ENCODE peak calls at places on chromosomes 4 and X, in eight cellular contexts. One of them, this sample, is unnamed.
A peak's percentile ranks its signal among the peaks of the same experiment; 100 is the strongest.

GRCh38 chrX:107008034-107008433 is 8.0 kb upstream of the MORC4 start:
- DNase-seq in lower lobe of right lung: no peak
- DNase-seq in hepatocyte: no peak
- DNase-seq in CD8-positive, alpha-beta T cell: no peak
- DNase-seq in MM.1S: no peak
- DNase-seq in gastrocnemius medialis: no peak
- DNase-seq in fibroblast of the aortic adventitia: no peak
- DNase-seq in A549: no peak
- DNase-seq in this sample: no peak

GRCh38 chr4:77074961-77075855 is 581 bp downstream of the CCNI start:
- DNase-seq in hepatocyte: peak; percentile 78
- DNase-seq in gastrocnemius medialis: peak; percentile 65
- DNase-seq in MM.1S: peak; percentile 78
- DNase-seq in CD8-positive, alpha-beta T cell: peak; percentile 80
- DNase-seq in A549: peak; percentile 35
- DNase-seq in fibroblast of the aortic adventitia: peak; percentile 55
- DNase-seq in lower lobe of right lung: peak; percentile 90
- DNase-seq in this sample: peak; percentile 81

GRCh38 chrX:10726647-10727046 is 106.3 kb upstream of the MID1 start:
- DNase-seq in MM.1S: peak; percentile 38
- DNase-seq in A549: no peak
- DNase-seq in lower lobe of right lung: no peak
- DNase-seq in gastrocnemius medialis: no peak
- DNase-seq in fibroblast of the aortic adventitia: peak; percentile 62
- DNase-seq in CD8-positive, alpha-beta T cell: no peak
- DNase-seq in hepatocyte: no peak
- DNase-seq in this sample: peak; percentile 17

GRCh38 chrX:6266041-6266440 is 37.4 kb upstream of the NLGN4X start:
- DNase-seq in fibroblast of the aortic adventitia: no peak
- DNase-seq in lower lobe of right lung: no peak
- DNase-seq in A549: no peak
- DNase-seq in CD8-positive, alpha-beta T cell: no peak
- DNase-seq in hepatocyte: no peak
- DNase-seq in gastrocnemius medialis: no peak
- DNase-seq in MM.1S: no peak
- DNase-seq in this sample: no peak

GRCh38 chr4:66921433-66921832 is 623.9 kb downstream of the CENPC start:
- DNase-seq in gastrocnemius medialis: no peak
- DNase-seq in A549: no peak
- DNase-seq in hepatocyte: no peak
- DNase-seq in CD8-positive, alpha-beta T cell: no peak
- DNase-seq in MM.1S: no peak
- DNase-seq in lower lobe of right lung: no peak
- DNase-seq in fibroblast of the aortic adventitia: no peak
- DNase-seq in this sample: no peak

GRCh38 chrX:42085836-42086235 is 162.5 kb upstream of the CASK start:
- DNase-seq in fibroblast of the aortic adventitia: no peak
- DNase-seq in lower lobe of right lung: no peak
- DNase-seq in gastrocnemius medialis: no peak
- DNase-seq in MM.1S: no peak
- DNase-seq in hepatocyte: peak; percentile 10
- DNase-seq in CD8-positive, alpha-beta T cell: no peak
- DNase-seq in A549: no peak
- DNase-seq in this sample: no peak

GRCh38 chr4:145716200-145716599 is 36.3 kb downstream of the C4orf51 start:
- DNase-seq in gastrocnemius medialis: peak; percentile 42
- DNase-seq in hepatocyte: no peak
- DNase-seq in lower lobe of right lung: no peak
- DNase-seq in A549: no peak
- DNase-seq in CD8-positive, alpha-beta T cell: no peak
- DNase-seq in MM.1S: no peak
- DNase-seq in fibroblast of the aortic adventitia: peak; percentile 48
- DNase-seq in this sample: no peak

GRCh38 chr4:96473246-96473645 is 633.4 kb downstream of the PDHA2 start:
- DNase-seq in CD8-positive, alpha-beta T cell: no peak
- DNase-seq in A549: no peak
- DNase-seq in lower lobe of right lung: no peak
- DNase-seq in MM.1S: no peak
- DNase-seq in fibroblast of the aortic adventitia: no peak
- DNase-seq in gastrocnemius medialis: no peak
- DNase-seq in hepatocyte: no peak
- DNase-seq in this sample: no peak

GRCh38 chr4:103098331-103098730 is 1.3 kb downstream of the BDH2 start:
- DNase-seq in gastrocnemius medialis: no peak
- DNase-seq in A549: no peak
- DNase-seq in fibroblast of the aortic adventitia: no peak
- DNase-seq in hepatocyte: no peak
- DNase-seq in MM.1S: no peak
- DNase-seq in CD8-positive, alpha-beta T cell: no peak
- DNase-seq in lower lobe of right lung: no peak
- DNase-seq in this sample: no peak

DNA sequence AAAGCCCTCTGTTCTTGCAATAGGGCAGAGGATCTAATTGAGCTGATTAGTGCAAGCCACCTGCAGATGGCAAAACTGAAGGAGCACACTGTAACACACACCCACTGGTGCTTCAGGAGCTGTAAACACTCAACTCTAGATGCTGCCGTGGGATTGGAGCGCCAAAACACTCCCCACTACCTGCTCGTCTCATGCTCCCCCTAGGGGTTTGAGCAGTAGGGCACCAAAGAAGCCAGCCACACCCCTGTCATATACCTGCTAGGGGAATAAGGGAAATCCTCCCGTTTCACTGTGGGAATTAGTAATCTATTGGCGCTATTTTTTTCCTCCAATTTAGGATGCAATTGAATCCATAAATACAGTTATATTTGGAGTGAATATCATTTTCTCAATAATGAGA is 360.2 kb downstream of the GLUD2 start:
- DNase-seq in fibroblast of the aortic adventitia: no peak
- DNase-seq in lower lobe of right lung: no peak
- DNase-seq in hepatocyte: no peak
- DNase-seq in A549: no peak
- DNase-seq in CD8-positive, alpha-beta T cell: no peak
- DNase-seq in gastrocnemius medialis: no peak
- DNase-seq in MM.1S: no peak
- DNase-seq in this sample: no peak
- TF ChIP-seq CTCF in fibroblast of the aortic adventitia: no peak
- TF ChIP-seq CTCF in lower lobe of right lung: no peak
- TF ChIP-seq CTCF in hepatocyte: no peak
- TF ChIP-seq CTCF in A549: no peak
- TF ChIP-seq CTCF in CD8-positive, alpha-beta T cell: no peak
- TF ChIP-seq CTCF in gastrocnemius medialis: no peak
- TF ChIP-seq CTCF in MM.1S: peak; percentile 5
- TF ChIP-seq CTCF in this sample: no peak

GRCh38 chrX:103376979-103377324 is 614 bp downstream of the BEX3 start:
- DNase-seq in gastrocnemius medialis: no peak
- DNase-seq in hepatocyte: peak; percentile 46
- DNase-seq in lower lobe of right lung: no peak
- DNase-seq in fibroblast of the aortic adventitia: peak; percentile 45
- DNase-seq in A549: peak; percentile 24
- DNase-seq in CD8-positive, alpha-beta T cell: peak; percentile 8
- DNase-seq in MM.1S: no peak
- DNase-seq in this sample: no peak

GRCh38 chrX:103373581-103373980 is 2.8 kb upstream of the BEX3 start:
- DNase-seq in gastrocnemius medialis: no peak
- DNase-seq in hepatocyte: no peak
- DNase-seq in MM.1S: no peak
- DNase-seq in CD8-positive, alpha-beta T cell: no peak
- DNase-seq in fibroblast of the aortic adventitia: no peak
- DNase-seq in lower lobe of right lung: no peak
- DNase-seq in A549: peak; percentile 50
- DNase-seq in this sample: no peak

GRCh38 chrX:103378990-103379389 is 2.7 kb downstream of the BEX3 start:
- DNase-seq in gastrocnemius medialis: no peak
- DNase-seq in hepatocyte: no peak
- DNase-seq in fibroblast of the aortic adventitia: no peak
- DNase-seq in A549: no peak
- DNase-seq in CD8-positive, alpha-beta T cell: no peak
- DNase-seq in MM.1S: no peak
- DNase-seq in lower lobe of right lung: no peak
- DNase-seq in this sample: no peak

GRCh38 chrX:103372886-103373285 is 3.5 kb upstream of the BEX3 start:
- DNase-seq in CD8-positive, alpha-beta T cell: no peak
- DNase-seq in gastrocnemius medialis: no peak
- DNase-seq in lower lobe of right lung: no peak
- DNase-seq in A549: no peak
- DNase-seq in hepatocyte: no peak
- DNase-seq in fibroblast of the aortic adventitia: no peak
- DNase-seq in MM.1S: no peak
- DNase-seq in this sample: no peak

GRCh38 chrX:103376118-103376978 is at the start of gene BEX3:
- DNase-seq in gastrocnemius medialis: no peak
- DNase-seq in CD8-positive, alpha-beta T cell: peak; percentile 32
- DNase-seq in lower lobe of right lung: peak; percentile 68
- DNase-seq in fibroblast of the aortic adventitia: peak; percentile 48
- DNase-seq in A549: peak; percentile 69
- DNase-seq in MM.1S: no peak
- DNase-seq in hepatocyte: peak; percentile 79
- DNase-seq in this sample: peak; percentile 56
- H3K4me3 ChIP-seq in gastrocnemius medialis: peak within 1 kb of the TSS; percentile 69
- H3K4me3 ChIP-seq in CD8-positive, alpha-beta T cell: peak within 1 kb of the TSS; percentile 49
- H3K4me3 ChIP-seq in lower lobe of right lung: peak within 1 kb of the TSS; percentile 64
- H3K4me3 ChIP-seq in fibroblast of the aortic adventitia: peak within 1 kb of the TSS; percentile 73
- H3K4me3 ChIP-seq in A549: peak within 1 kb of the TSS; percentile 67
- H3K4me3 ChIP-seq in MM.1S: peak within 1 kb of the TSS; percentile 58
- H3K4me3 ChIP-seq in hepatocyte: peak within 1 kb of the TSS; percentile 74
- H3K4me3 ChIP-seq in this sample: peak within 1 kb of the TSS; percentile 80

GRCh38 chr4:176150283-176150682 is 45.1 kb downstream of the SPATA4 start:
- DNase-seq in CD8-positive, alpha-beta T cell: no peak
- DNase-seq in lower lobe of right lung: no peak
- DNase-seq in MM.1S: peak; percentile 27
- DNase-seq in gastrocnemius medialis: no peak
- DNase-seq in fibroblast of the aortic adventitia: peak; percentile 65
- DNase-seq in hepatocyte: peak; percentile 10
- DNase-seq in A549: peak; percentile 18
- DNase-seq in this sample: peak; percentile 51
- TF ChIP-seq CTCF in CD8-positive, alpha-beta T cell: peak; percentile 23
- TF ChIP-seq CTCF in lower lobe of right lung: peak; percentile 23
- TF ChIP-seq CTCF in MM.1S: peak; percentile 36
- TF ChIP-seq CTCF in gastrocnemius medialis: peak; percentile 60
- TF ChIP-seq CTCF in fibroblast of the aortic adventitia: peak; percentile 33
- TF ChIP-seq CTCF in hepatocyte: peak; percentile 41
- TF ChIP-seq CTCF in A549: peak; percentile 38
- TF ChIP-seq CTCF in this sample: peak; percentile 36

GRCh38 chr4:10581022-10581421 is 103.5 kb downstream of the CLNK start:
- DNase-seq in hepatocyte: no peak
- DNase-seq in gastrocnemius medialis: no peak
- DNase-seq in CD8-positive, alpha-beta T cell: no peak
- DNase-seq in lower lobe of right lung: no peak
- DNase-seq in A549: no peak
- DNase-seq in fibroblast of the aortic adventitia: no peak
- DNase-seq in MM.1S: no peak
- DNase-seq in this sample: no peak

GRCh38 chr4:10582966-10583365 is 101.6 kb downstream of the CLNK start:
- DNase-seq in gastrocnemius medialis: no peak
- DNase-seq in CD8-positive, alpha-beta T cell: no peak
- DNase-seq in A549: no peak
- DNase-seq in fibroblast of the aortic adventitia: no peak
- DNase-seq in MM.1S: no peak
- DNase-seq in hepatocyte: no peak
- DNase-seq in lower lobe of right lung: no peak
- DNase-seq in this sample: no peak

GRCh38 chr4:10587296-10587695 is 97.3 kb downstream of the CLNK start:
- DNase-seq in MM.1S: no peak
- DNase-seq in lower lobe of right lung: no peak
- DNase-seq in CD8-positive, alpha-beta T cell: no peak
- DNase-seq in A549: no peak
- DNase-seq in gastrocnemius medialis: no peak
- DNase-seq in fibroblast of the aortic adventitia: no peak
- DNase-seq in hepatocyte: no peak
- DNase-seq in this sample: no peak

GRCh38 chr4:10582059-10582686 is 102.4 kb downstream of the CLNK start:
- DNase-seq in fibroblast of the aortic adventitia: peak; percentile 81
- DNase-seq in lower lobe of right lung: no peak
- DNase-seq in CD8-positive, alpha-beta T cell: peak; percentile 21
- DNase-seq in A549: peak; percentile 33
- DNase-seq in MM.1S: peak; percentile 37
- DNase-seq in gastrocnemius medialis: no peak
- DNase-seq in hepatocyte: peak; percentile 77
- DNase-seq in this sample: peak; percentile 56

DNA sequence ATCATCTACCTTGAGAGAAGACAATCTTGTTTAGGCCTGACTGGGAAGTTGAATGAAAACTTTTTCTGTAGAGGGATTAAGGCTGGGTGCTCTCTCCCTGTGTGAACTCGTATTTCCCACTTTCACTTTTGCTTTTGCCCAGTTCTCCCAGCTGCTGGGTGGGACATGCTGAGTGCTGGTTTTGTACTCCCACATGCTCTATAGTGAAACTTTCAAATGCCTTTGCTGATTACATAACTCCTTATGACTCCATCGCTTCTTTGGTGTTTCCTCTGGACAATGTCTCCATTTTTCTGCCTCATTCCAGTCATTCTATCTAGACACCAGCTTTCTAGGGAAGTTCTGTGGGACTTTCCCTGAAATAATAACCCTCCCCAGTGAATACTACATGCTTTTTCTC is 100.5 kb downstream of the CLNK start:
- DNase-seq in fibroblast of the aortic adventitia: peak; percentile 92
- DNase-seq in hepatocyte: peak; percentile 51
- DNase-seq in CD8-positive, alpha-beta T cell: no peak
- DNase-seq in MM.1S: peak; percentile 33
- DNase-seq in lower lobe of right lung: no peak
- DNase-seq in gastrocnemius medialis: no peak
- DNase-seq in A549: no peak
- DNase-seq in this sample: peak; percentile 89
- H3K4me3 ChIP-seq in fibroblast of the aortic adventitia: no peak overlapping the region
- H3K4me3 ChIP-seq in hepatocyte: no peak overlapping the region
- H3K4me3 ChIP-seq in CD8-positive, alpha-beta T cell: no peak overlapping the region
- H3K4me3 ChIP-seq in MM.1S: peak overlapping the region; percentile 2
- H3K4me3 ChIP-seq in lower lobe of right lung: peak overlapping the region; percentile 25
- H3K4me3 ChIP-seq in gastrocnemius medialis: no peak overlapping the region
- H3K4me3 ChIP-seq in A549: no peak overlapping the region
- H3K4me3 ChIP-seq in this sample: no peak overlapping the region

GRCh38 chr4:106809083-106809482 is 227.0 kb downstream of the DKK2 start:
- DNase-seq in A549: peak; percentile 20
- DNase-seq in CD8-positive, alpha-beta T cell: no peak
- DNase-seq in lower lobe of right lung: no peak
- DNase-seq in MM.1S: peak; percentile 40
- DNase-seq in hepatocyte: peak; percentile 49
- DNase-seq in gastrocnemius medialis: no peak
- DNase-seq in fibroblast of the aortic adventitia: peak; percentile 74
- DNase-seq in this sample: peak; percentile 53

GRCh38 chr4:106806158-106806797 is 229.8 kb downstream of the DKK2 start:
- DNase-seq in gastrocnemius medialis: no peak
- DNase-seq in CD8-positive, alpha-beta T cell: no peak
- DNase-seq in lower lobe of right lung: no peak
- DNase-seq in hepatocyte: no peak
- DNase-seq in fibroblast of the aortic adventitia: no peak
- DNase-seq in MM.1S: no peak
- DNase-seq in A549: no peak
- DNase-seq in this sample: no peak

GRCh38 chr4:106803107-106803506 is 233.0 kb downstream of the DKK2 start:
- DNase-seq in fibroblast of the aortic adventitia: peak; percentile 3
- DNase-seq in A549: no peak
- DNase-seq in MM.1S: no peak
- DNase-seq in CD8-positive, alpha-beta T cell: no peak
- DNase-seq in hepatocyte: no peak
- DNase-seq in lower lobe of right lung: no peak
- DNase-seq in gastrocnemius medialis: no peak
- DNase-seq in this sample: no peak
- TF ChIP-seq CTCF in fibroblast of the aortic adventitia: no peak
- TF ChIP-seq CTCF in A549: no peak
- TF ChIP-seq CTCF in MM.1S: no peak
- TF ChIP-seq CTCF in CD8-positive, alpha-beta T cell: no peak
- TF ChIP-seq CTCF in hepatocyte: no peak
- TF ChIP-seq CTCF in lower lobe of right lung: no peak
- TF ChIP-seq CTCF in gastrocnemius medialis: no peak
- TF ChIP-seq CTCF in this sample: no peak

This sample was measured in fibroblast of villous mesenchyme.